ENCODE peak calls at places on chromosomes 6 and 20, in five cellular contexts. W, O, R, G and A are unnamed samples. For H3K4me1, the result is how much of the 10 kb centered on the place peaks cover.

GRCh38 chr20:32522525-32522774 is 62.7 kb downstream of the NOL4L start:
- DNase-seq in R (no peak), O (no peak), W (no peak), G (no peak), A (no peak)

GRCh38 chr6:148407372-148407771 is 64.7 kb downstream of the SASH1 start:
- DNase-seq in R (no peak), O (peak), G (no peak), W (no peak), A (peak)

GRCh38 chr20:23180451-23180921 is 94.4 kb upstream of the CD93 start:
- DNase-seq in W (peak), R (no peak), G (no peak), O (no peak), A (peak)

GRCh38 chr20:46058656-46059281 is 29.8 kb downstream of the SLC12A5 start:
- DNase-seq in R (peak), O (no peak), G (no peak), W (no peak), A (no peak)

GRCh38 chr6:16741112-16742016 is 19.9 kb downstream of the ATXN1 start:
- DNase-seq in R (no peak), O (no peak), W (no peak), G (no peak), A (no peak)

GRCh38 chr6:5878792-5879191 is 127.9 kb downstream of the NRN1 start:
- DNase-seq in O (no peak), R (no peak), W (no peak), G (no peak), A (no peak)

GRCh38 chr6:82818727-82819126 is 246.9 kb downstream of the UBE3D start:
- DNase-seq in O (no peak), W (no peak), G (no peak), R (no peak), A (no peak)

GRCh38 chr20:62481441-62482135 is 5.8 kb upstream of the GATA5 start:
- DNase-seq in W (no peak), R (no peak), G (no peak), O (no peak), A (no peak)

GRCh38 chr20:25320035-25320800 is 70.4 kb downstream of the ABHD12 start:
- DNase-seq in R (no peak), G (no peak), O (no peak), W (no peak), A (no peak)

GRCh38 chr20:47724398-47724797 is 60.9 kb downstream of the SULF2 start:
- DNase-seq in R (no peak), O (no peak), G (no peak), W (no peak), A (no peak)

GRCh38 chr20:48205786-48206185 is 420.5 kb upstream of the SULF2 start:
- DNase-seq in G (no peak), R (no peak), O (no peak), W (no peak), A (no peak)

GRCh38 chr6:16265351-16266341 is 27.3 kb downstream of the GMPR start:
- DNase-seq in W (peak), G (no peak), R (no peak), O (no peak), A (no peak)

GRCh38 chr6:156645106-156645505 is 132.1 kb upstream of the ARID1B start:
- DNase-seq in W (no peak), R (no peak), O (no peak), G (no peak), A (no peak)

GRCh38 chr20:39164642-39165041 is 202.5 kb downstream of the DHX35 start:
- DNase-seq in O (no peak), W (no peak), R (no peak), G (no peak), A (peak)

GRCh38 chr20:35618372-35619131 is 2.9 kb downstream of the SPAG4 start:
- DNase-seq in W (no peak), G (no peak), R (peak), O (peak), A (peak)

GRCh38 chr6:147211831-147212230 is 7.6 kb downstream of the STXBP5 start:
- DNase-seq in R (no peak), G (no peak), O (no peak), W (no peak), A (no peak)

GRCh38 chr6:74892091-74892490 is 313.8 kb downstream of the COL12A1 start:
- DNase-seq in O (no peak), G (no peak), W (no peak), R (no peak), A (no peak)

GRCh38 chr6:55040102-55040848 is 134.0 kb upstream of the HCRTR2 start:
- DNase-seq in W (no peak), G (no peak), R (no peak), O (no peak), A (no peak)

GRCh38 chr6:3865463-3865862 is 16.3 kb downstream of the FAM50B start:
- DNase-seq in O (no peak), G (no peak), W (no peak), R (no peak), A (no peak)
- TF ChIP-seq CTCF in O (no peak), G (no peak), W (no peak), R (no peak), A (no peak)

DNA sequence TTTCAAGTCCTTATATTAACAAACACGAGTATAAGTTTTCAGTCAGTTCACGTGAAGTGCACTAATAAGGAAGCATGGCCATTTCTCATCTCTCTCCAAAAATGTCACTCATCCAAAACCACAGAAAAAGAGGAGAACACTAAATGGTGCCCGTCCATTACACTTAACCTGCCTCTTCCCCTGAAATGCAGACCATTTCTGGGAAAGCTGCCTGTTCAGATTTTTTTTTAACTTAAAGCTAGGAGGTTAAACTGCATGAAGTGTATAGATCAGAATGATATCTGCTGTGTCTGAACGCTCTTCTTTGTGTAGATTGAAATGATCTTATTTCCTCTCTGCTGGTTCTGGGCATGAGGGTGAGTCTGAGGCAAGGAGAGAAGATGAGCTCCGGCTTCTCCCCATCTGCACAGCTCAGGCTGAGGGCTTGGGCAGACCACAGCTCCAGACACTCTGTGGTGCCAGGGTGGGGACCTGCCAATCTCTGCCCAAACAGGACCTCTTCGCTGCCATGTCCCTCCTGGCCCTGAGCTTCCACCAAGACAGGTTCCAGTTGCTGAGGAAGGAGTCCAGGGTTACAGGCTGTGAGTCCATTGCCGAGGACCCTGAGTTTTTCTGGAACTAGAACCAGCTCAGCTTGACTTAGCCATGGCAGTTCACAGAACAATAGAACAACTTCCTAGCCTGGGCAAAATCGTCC is 90.7 kb downstream of the TCP11 start:
- DNase-seq in O (no peak), G (no peak), R (no peak), W (no peak), A (no peak)
- H3K4me1 ChIP-seq in O (under half), G (under half), R (under half), W (under half), A (half or more)

DNA sequence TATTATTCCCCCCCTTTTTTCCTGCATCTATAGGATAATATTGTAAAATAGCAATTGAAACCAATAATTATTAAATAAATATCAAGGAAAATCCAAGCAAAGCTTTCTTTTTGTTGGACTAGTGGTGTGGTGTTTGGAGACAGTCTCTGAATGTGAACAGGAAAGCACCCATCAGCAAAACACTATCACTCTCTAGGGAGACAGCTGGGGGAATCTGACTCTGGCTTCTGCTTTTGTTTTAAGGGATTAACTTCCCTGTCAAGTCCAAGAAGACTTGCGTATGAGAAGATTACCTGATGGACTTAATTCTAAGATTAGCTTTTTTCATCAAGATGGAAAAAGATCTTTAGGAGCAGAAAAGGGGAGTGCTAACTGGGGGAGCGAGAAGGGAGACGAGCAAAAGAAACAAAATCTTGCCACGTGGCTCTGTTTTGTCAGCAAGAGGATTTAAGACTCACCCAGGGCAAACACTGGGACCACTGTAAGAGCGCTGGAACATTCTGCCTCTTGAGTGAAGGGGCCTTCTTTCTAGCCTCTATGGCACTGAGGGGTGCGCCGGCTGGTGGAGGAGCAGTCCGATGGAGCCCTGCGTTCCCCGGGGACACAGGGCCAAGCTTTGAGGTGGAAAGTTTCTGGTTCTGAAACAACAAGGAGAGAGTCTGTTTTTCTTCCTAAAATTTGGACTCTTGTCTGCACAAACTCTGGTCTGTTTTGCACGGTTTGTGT is 570 bp downstream of the TULP4 start:
- DNase-seq in O (no peak), W (no peak), G (no peak), R (no peak), A (no peak)
- H3K27ac ChIP-seq in O (no peak), W (no peak), G (no peak), R (no peak), A (no peak)

GRCh38 chr20:4864292-4864691 is 137.0 kb downstream of the SLC23A2 start:
- DNase-seq in O (no peak), G (no peak), R (no peak), W (no peak), A (no peak)
- TF ChIP-seq CTCF in O (no peak), G (no peak), R (no peak), W (no peak), A (no peak)